ENCODE peak calls at places on chromosome 4, in ten cellular contexts. G is heart left ventricle, H is H1, N is breast epithelium, Y is K562, K is spleen, I is uterus, D is Peyer's patch, Q is HepG2, X is stomach. U is an unnamed sample.

GRCh38 chr4:40848251-40848650 is 98.5 kb downstream of the NSUN7 start:
- DNase-seq in G (no peak), H (no peak), N (no peak), Y (no peak), K (no peak), I (no peak), D (no peak), Q (no peak), X (no peak), U (no peak)

GRCh38 chr4:72312032-72312650 is 256.9 kb downstream of the ADAMTS3 start:
- DNase-seq in G (peak; percentile 69), H (no peak), N (peak; percentile 60), Y (no peak), K (no peak), I (peak; percentile 76), D (peak; percentile 51), Q (peak; percentile 1), X (peak; percentile 29), U (peak; percentile 89)

GRCh38 chr4:149987330-149987751 is 90.9 kb upstream of the DCLK2 start:
- DNase-seq in G (no peak), H (no peak), N (no peak), Y (no peak), K (no peak), I (no peak), D (no peak), Q (no peak), X (no peak), U (no peak)

GRCh38 chr4:94577136-94577535 is 125.4 kb downstream of the PDLIM5 start:
- DNase-seq in G (peak; percentile 64), H (no peak), N (peak; percentile 37), Y (no peak), K (no peak), I (peak; percentile 69), D (no peak), Q (no peak), X (no peak), U (no peak)

GRCh38 chr4:117793786-117794369 is 240.4 kb upstream of the NDST3 start:
- DNase-seq in G (no peak), H (no peak), N (no peak), Y (no peak), K (no peak), I (no peak), D (no peak), Q (no peak), X (peak; percentile 32), U (no peak)

GRCh38 chr4:154234576-154234975 is 257.0 kb downstream of the DCHS2 start:
- DNase-seq in G (no peak), H (no peak), N (no peak), Y (no peak), K (no peak), I (no peak), D (no peak), Q (no peak), X (no peak), U (no peak)

GRCh38 chr4:2295535-2296442 is 33.9 kb upstream of the MXD4 start:
- DNase-seq in G (no peak), H (no peak), N (no peak), Y (no peak), K (peak; percentile 71), I (no peak), D (peak; percentile 45), Q (no peak), X (no peak), U (no peak)

GRCh38 chr4:55329012-55329411 is 17.0 kb upstream of the SRD5A3 start:
- DNase-seq in G (no peak), H (no peak), N (no peak), Y (no peak), K (no peak), I (no peak), D (no peak), Q (no peak), X (no peak), U (no peak)

DNA sequence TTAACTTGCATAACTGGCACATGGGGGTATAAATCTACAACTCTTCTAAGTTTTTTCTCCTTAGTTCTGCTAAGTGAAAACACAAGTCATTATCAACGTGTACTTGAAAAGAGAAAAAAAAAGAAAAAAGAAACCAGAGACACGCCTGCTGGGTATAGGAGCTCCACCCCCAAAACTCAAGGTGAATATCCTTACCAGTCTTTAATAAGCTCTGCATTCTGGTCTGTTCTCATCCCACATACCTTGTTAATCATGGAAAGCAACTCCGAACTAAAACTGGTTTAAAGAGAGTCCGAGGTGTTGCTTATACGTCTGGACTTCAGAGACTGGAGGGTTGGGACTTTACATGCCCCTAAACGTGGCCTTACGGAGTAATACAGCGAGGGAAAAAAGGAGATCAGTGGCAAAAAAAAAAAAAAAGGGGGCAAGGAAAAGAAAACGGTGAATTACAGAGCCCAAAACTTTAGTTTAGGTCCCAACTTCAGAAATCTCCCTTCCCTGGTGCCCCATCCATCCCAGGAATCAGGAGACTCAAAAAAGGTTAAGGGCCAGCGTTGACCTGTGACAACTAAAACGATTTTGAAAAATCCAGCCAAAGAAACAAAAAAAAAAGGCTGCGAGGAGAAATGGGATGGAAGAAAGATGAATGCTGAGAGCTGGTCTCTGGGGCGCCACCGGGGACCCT is 997 bp downstream of the PGRMC2 start:
- DNase-seq in G (no peak), H (no peak), N (no peak), Y (peak; percentile 56), K (no peak), I (no peak), D (no peak), Q (peak; percentile 44), X (no peak), U (no peak)
- TF ChIP-seq POLR2A in G (no peak), H (peak; percentile 2), N (no peak), Y (no peak), K (no peak), I (no peak), D (peak; percentile 70), Q (peak; percentile 58), X (no peak), U (no peak)

DNA sequence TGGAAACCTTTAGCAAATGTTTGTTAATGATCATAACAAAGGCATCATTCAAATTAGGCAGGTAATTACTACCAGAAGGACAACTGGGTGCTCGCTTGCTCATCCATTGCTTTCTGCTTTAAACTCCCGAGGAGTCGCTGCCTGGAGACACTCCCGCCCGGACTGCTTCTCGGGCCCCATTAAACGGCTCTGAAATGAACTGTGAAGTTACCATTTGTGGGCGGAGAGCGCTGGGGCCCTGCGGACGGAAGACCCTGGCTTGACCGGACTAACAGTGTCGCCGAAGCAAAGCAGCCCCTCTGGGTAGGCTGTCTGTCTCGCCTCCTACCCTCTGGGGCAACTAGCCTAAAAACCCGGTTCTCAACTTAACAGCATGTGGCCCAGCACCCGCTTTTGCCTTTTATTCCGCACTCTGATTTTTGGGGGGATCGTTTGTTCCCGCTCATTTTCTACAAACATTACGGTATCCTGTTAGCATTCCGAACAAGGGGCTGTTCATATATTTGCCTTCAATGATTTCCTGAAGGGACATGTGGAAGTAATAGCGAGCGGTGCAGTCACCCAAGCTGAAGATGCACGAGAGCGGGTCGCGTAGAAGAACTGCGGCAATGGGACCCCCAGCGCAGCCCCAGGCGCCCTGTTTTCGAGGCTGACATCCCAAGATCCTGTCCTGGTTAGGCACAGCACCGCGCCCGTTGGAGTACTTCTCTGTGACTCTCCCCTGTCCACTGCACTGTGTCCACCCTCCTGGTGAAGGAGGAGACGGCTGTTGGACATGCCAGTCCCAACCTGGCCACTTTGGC is 1.6 kb upstream of the PDGFRA start:
- DNase-seq in G (no peak), H (no peak), N (no peak), Y (no peak), K (no peak), I (no peak), D (no peak), Q (no peak), X (no peak), U (no peak)
- H3K4me3 ChIP-seq in G (peak overlapping the region; percentile 50), H (peak overlapping the region; percentile 42), N (peak overlapping the region; percentile 71), Y (no peak overlapping the region), K (peak overlapping the region; percentile 32), I (peak overlapping the region; percentile 18), D (peak overlapping the region; percentile 27), Q (no peak overlapping the region), X (peak overlapping the region; percentile 35), U (no peak overlapping the region)

GRCh38 chr4:184342167-184342856 is 124.6 kb upstream of the ENPP6 start:
- DNase-seq in G (no peak), H (no peak), N (no peak), Y (no peak), K (no peak), I (no peak), D (no peak), Q (no peak), X (no peak), U (no peak)

GRCh38 chr4:184345573-184345922 is 127.9 kb upstream of the ENPP6 start:
- DNase-seq in G (peak; percentile 61), H (no peak), N (no peak), Y (peak; percentile 25), K (peak; percentile 84), I (no peak), D (peak; percentile 52), Q (no peak), X (no peak), U (peak; percentile 44)

GRCh38 chr4:184344435-184344834 is 126.8 kb upstream of the ENPP6 start:
- DNase-seq in G (no peak), H (no peak), N (no peak), Y (no peak), K (no peak), I (no peak), D (no peak), Q (no peak), X (no peak), U (no peak)

GRCh38 chr4:184344899-184345572 is 127.4 kb upstream of the ENPP6 start:
- DNase-seq in G (no peak), H (no peak), N (no peak), Y (no peak), K (peak; percentile 81), I (no peak), D (no peak), Q (no peak), X (no peak), U (no peak)

DNA sequence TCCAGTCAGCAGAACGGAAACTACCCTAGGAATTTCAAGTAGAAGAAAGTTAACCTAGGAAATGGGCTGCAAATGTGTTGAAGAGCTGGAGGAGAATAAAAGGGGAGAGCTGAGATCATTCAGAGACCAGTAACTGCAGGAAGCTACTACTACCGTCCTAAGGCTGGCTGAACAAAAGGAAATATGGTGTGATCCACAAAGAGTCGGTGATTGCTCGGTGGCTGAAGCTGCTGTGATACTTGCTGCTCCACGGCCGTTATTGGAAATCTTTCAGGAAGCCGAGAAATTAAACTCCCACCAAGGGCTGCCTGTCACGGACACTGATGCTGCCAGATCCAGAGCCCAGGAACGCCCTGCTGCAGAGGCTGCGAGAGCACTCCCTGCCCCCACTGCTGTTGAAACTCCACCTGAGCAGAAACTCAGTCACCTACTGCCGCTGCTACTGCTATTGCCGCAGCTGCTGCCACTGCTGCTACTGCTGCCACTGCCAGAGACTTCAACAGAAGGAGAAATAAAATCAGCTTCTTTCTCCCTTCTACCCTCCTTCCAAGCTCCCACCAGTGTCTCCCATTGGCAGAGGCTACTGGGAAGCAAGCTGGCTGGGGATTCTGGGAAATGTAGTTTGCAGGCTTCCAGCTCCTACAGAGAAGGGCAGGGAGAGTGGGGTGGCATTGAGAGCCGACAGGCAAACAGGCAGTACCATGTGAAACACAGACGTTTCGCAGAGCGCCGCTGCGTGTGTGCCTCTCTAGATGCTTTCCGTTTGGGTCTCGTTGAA is 125.9 kb upstream of the ENPP6 start:
- DNase-seq in G (peak; percentile 83), H (no peak), N (peak; percentile 48), Y (peak; percentile 65), K (peak; percentile 91), I (peak; percentile 77), D (peak; percentile 84), Q (peak; percentile 72), X (peak; percentile 77), U (peak; percentile 92)
- TF ChIP-seq POLR2A in G (no peak), H (peak; percentile 71), N (no peak), Y (peak; percentile 35), K (no peak), I (peak; percentile 25), D (peak; percentile 70), Q (peak; percentile 36), X (no peak), U (no peak)

DNA sequence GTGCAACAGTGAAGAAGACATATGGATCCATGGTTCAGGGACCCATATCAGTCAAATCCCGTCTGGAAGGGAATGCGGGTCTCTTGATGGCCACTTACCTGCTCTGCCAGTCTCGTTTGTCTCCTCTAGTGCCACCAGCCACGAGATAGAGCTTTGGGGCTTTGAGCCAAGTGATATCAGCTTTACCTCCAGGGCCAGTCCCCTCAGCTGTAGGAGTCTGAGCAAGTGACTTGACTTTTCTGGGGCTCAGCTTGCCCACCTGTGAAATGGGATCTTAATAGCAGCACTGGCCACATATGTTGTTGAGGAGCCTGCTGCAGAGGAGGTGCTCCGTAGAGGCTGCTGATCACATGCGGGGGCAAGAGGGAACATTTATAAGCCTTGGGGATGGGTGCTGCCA is 1.2 kb downstream of the SLC2A9 start:
- DNase-seq in G (no peak), H (no peak), N (no peak), Y (no peak), K (no peak), I (no peak), D (peak; percentile 36), Q (no peak), X (no peak), U (no peak)
- H3K4me3 ChIP-seq in G (no peak overlapping the region), H (no peak overlapping the region), N (peak overlapping the region; percentile 41), Y (no peak overlapping the region), K (no peak overlapping the region), I (no peak overlapping the region), D (no peak overlapping the region), Q (peak overlapping the region; percentile 63), X (no peak overlapping the region), U (no peak overlapping the region)

U was measured in lower leg skin.